ENCODE peak calls at places on chromosomes 6 and 20, in four cellular contexts. P, S, I and K are unnamed samples.

GRCh38 chr6:45845546-45845945 is 170.1 kb downstream of the CLIC5 start:
- DNase-seq in P (no peak), S (no peak), I (no peak), K (no peak)

GRCh38 chr20:56445130-56445529 is 23.3 kb upstream of the RTF2 start:
- DNase-seq in S (no peak), P (no peak), I (no peak), K (no peak)

GRCh38 chr6:83068628-83069027 is 1.2 kb downstream of the DOP1A start:
- DNase-seq in S (no peak), P (no peak), I (no peak), K (no peak)

GRCh38 chr6:83019741-83020140 is 45.9 kb downstream of the UBE3D start:
- DNase-seq in P (no peak), S (no peak), I (no peak), K (no peak)

GRCh38 chr6:169241688-169242350 is 11.8 kb downstream of the THBS2 start:
- DNase-seq in S (no peak), I (no peak), P (no peak), K (peak)

GRCh38 chr6:139536751-139537617 is 162.5 kb upstream of the CITED2 start:
- DNase-seq in P (no peak), I (no peak), S (no peak), K (no peak)

GRCh38 chr6:5446362-5447075 is 185.2 kb downstream of the FARS2 start:
- DNase-seq in P (no peak), I (no peak), S (no peak), K (no peak)

GRCh38 chr6:21846541-21847451 is 253.2 kb downstream of the SOX4 start:
- DNase-seq in S (no peak), P (peak), I (no peak), K (no peak)

GRCh38 chr20:20276806-20277530 is 90.9 kb upstream of the INSM1 start:
- DNase-seq in I (no peak), S (no peak), P (no peak), K (no peak)

GRCh38 chr20:4406627-4407026 is 315.1 kb upstream of the PRND start:
- DNase-seq in S (no peak), P (peak), I (no peak), K (no peak)

GRCh38 chr6:1224514-1224913 is 87.4 kb upstream of the FOXQ1 start:
- DNase-seq in P (no peak), I (no peak), S (no peak), K (no peak)

GRCh38 chr6:154457881-154458284 is 52.6 kb downstream of the CNKSR3 start:
- DNase-seq in S (no peak), P (no peak), I (no peak), K (no peak)

GRCh38 chr20:8213831-8214587 is 81.9 kb downstream of the PLCB1 start:
- DNase-seq in S (no peak), P (no peak), I (no peak), K (no peak)

GRCh38 chr6:339480-339879 is 47.2 kb downstream of the DUSP22 start:
- DNase-seq in I (no peak), P (no peak), S (no peak), K (no peak)

GRCh38 chr6:108587258-108588059 is 26.7 kb downstream of the FOXO3 start:
- DNase-seq in P (peak), S (peak), I (no peak), K (no peak)

GRCh38 chr20:50258790-50259483 is 68.3 kb downstream of the CEBPB start:
- DNase-seq in P (no peak), S (no peak), I (no peak), K (no peak)

GRCh38 chr20:50256577-50256976 is 65.9 kb downstream of the CEBPB start:
- DNase-seq in S (no peak), I (no peak), P (no peak), K (no peak)

GRCh38 chr20:50260480-50261221 is 70.0 kb downstream of the CEBPB start:
- DNase-seq in P (no peak), I (no peak), S (no peak), K (no peak)

GRCh38 chr20:50257860-50258259 is 67.2 kb downstream of the CEBPB start:
- DNase-seq in P (no peak), S (no peak), I (no peak), K (no peak)

GRCh38 chr20:50259705-50260479 is 69.3 kb downstream of the CEBPB start:
- DNase-seq in S (no peak), I (peak), P (no peak), K (no peak)
- H3K27ac ChIP-seq in S (no peak), I (peak), P (no peak), K (no peak)

DNA sequence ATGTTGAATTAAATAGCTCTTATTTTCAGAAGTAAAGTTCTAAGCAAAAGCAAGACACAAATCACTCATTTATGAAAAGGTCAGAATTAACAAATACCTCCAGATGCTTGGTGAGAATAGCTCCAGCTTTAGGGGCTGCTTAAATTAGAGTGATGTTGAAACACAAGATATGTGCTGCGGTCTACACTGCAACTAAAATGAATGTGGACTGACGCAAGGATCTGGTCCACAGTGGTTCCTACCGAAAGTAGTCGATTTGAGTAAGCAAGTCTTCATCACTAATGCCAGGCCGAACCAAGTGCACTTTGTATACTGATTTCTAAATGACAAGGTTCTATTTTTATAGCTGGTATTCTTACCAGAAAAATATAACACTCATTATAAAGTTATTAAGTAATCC is 96.3 kb downstream of the PRDM1 start:
- DNase-seq in P (no peak), I (no peak), S (no peak), K (no peak)
- H3K27ac ChIP-seq in P (no peak), I (no peak), S (peak), K (no peak)

GRCh38 chr20:23161968-23162696 is 76.0 kb upstream of the CD93 start:
- DNase-seq in I (peak), S (no peak), P (peak), K (no peak)
- H3K27ac ChIP-seq in I (peak), S (no peak), P (no peak), K (no peak)

GRCh38 chr6:7203939-7204338 is 96.2 kb downstream of the RREB1 start:
- DNase-seq in I (no peak), S (no peak), P (no peak), K (no peak)
- H3K27ac ChIP-seq in I (no peak), S (no peak), P (no peak), K (no peak)

DNA sequence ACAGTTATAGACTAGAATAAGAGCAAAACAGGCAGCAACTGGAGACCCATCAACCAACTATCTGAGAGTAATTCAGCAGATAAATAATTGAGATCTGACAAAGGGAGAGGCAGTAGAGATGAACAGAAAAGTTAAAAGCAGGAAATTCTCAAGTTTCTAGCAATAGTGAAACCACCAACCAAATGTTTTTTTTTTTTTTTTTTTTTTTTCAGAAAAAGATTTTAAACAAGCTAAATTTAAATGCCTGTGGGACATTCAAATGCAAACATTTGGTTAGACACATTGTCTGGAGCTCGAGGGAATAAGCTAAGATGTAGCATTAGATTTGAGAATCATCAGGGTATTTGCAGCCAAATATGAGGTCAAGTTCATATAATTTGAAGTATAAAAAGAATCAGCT is 16.4 kb downstream of the RANBP9 start:
- DNase-seq in P (no peak), S (no peak), I (no peak), K (no peak)
- H3K27ac ChIP-seq in P (no peak), S (peak), I (no peak), K (no peak)

GRCh38 chr6:150238857-150239407 is 96.1 kb downstream of the PPP1R14C start:
- DNase-seq in P (no peak), S (no peak), I (no peak), K (no peak)
- H3K27ac ChIP-seq in P (no peak), S (no peak), I (peak), K (no peak)

GRCh38 chr6:106731144-106731842 is 101.9 kb downstream of the QRSL1 start:
- DNase-seq in P (no peak), S (no peak), I (no peak), K (no peak)

GRCh38 chr6:106731843-106732160 is 102.4 kb downstream of the QRSL1 start:
- DNase-seq in I (no peak), S (no peak), P (no peak), K (no peak)

GRCh38 chr6:106730264-106730663 is 100.9 kb downstream of the QRSL1 start:
- DNase-seq in S (no peak), P (no peak), I (no peak), K (no peak)

GRCh38 chr6:106729848-106730247 is 100.5 kb downstream of the QRSL1 start:
- DNase-seq in I (no peak), S (no peak), P (no peak), K (no peak)

DNA sequence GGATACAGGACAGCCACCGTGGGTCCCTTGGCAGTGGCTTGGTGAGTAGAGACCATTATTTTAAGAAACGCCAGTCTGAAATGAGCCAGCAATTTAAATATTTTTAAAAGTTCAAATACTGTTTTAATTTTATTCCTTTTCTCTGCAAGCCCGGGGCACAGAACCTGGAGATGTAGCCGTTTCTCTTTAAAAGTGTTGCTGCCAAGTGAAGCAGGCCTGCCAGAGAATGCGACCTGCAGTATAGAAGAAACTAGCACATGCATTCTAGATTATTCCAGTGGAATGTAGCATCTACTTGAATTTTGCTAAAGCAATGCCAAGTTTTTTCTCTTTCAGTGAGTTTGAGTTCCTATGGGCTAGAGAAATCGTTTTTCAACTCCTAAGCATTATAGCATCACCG is 101.3 kb downstream of the QRSL1 start:
- DNase-seq in S (no peak), I (no peak), P (no peak), K (no peak)
- H3K27ac ChIP-seq in S (no peak), I (no peak), P (no peak), K (no peak)

GRCh38 chr20:50189681-50190250 is 864 bp upstream of the CEBPB start:
- DNase-seq in P (peak), S (no peak), I (peak), K (no peak)
- H3K27ac ChIP-seq in P (peak), S (peak), I (peak), K (no peak)

GRCh38 chr20:50691585-50692552 is 527 bp upstream of the RIPOR3 start:
- DNase-seq in P (peak), S (no peak), I (no peak), K (no peak)

GRCh38 chr20:50690979-50691584 is at the start of gene RIPOR3:
- DNase-seq in I (peak), S (no peak), P (peak), K (peak)

GRCh38 chr20:50690562-50690978 is 772 bp downstream of the RIPOR3 start:
- DNase-seq in S (no peak), P (no peak), I (no peak), K (no peak)

GRCh38 chr20:50688256-50688655 is 3.1 kb downstream of the RIPOR3 start:
- DNase-seq in P (no peak), S (no peak), I (no peak), K (no peak)

DNA sequence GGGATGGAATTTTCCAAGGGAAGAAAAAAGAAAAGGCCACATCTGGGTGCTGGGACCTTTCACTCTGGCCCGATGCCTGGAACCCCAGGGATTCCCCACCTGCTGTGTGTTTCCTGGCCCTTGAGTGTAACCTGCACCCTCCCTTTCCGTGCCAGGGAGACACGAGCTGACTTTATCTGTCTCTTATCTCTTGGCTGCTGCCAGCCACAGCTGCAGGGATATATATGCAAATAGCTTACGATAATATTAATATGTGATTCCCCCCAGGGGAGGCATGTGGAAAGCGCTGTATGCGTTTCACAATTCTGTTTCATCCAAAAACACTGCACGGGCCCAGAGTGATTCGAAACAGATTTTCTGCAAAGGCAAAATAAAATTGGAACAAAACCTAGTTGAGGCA is 1.5 kb downstream of the RIPOR3 start:
- DNase-seq in S (no peak), I (peak), P (no peak), K (no peak)
- H3K27ac ChIP-seq in S (no peak), I (peak), P (peak), K (no peak)

DNA sequence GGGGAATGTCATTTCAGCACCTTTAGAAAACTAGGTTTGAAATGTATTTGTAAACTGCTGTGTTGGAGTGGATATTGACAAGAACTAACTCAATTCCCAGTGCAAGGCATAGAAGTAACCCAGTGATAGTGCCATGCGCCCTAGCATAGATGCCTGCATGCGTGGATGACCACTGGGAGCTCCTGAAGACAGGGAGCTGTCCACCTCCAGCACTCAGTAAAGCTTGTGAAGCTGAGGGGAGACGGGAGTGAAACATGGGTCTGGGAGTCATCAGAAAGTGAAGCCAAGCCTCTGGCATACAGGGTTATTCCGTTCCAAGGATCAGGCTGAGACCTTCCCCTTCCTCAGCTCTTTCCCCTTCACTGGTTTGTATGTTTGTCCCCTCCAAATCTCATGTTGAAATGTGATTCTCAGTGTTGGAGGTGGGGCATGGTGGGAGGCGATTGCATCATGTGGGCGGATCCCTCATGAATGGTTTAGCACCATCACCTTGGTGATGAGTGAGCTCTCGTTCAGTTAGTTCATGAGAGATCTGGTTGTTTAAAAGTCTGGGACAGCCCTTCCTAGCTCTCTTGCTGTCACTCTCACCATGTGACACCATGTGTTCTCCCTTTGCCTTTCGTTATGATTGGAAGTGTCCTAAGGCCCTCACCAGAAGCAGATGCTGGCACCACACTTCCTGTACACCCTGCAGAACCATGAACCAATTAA is 146.5 kb upstream of the FERMT1 start:
- DNase-seq in S (no peak), I (no peak), P (no peak), K (no peak)
- H3K27ac ChIP-seq in S (no peak), I (no peak), P (no peak), K (no peak)